ENCODE peak calls at places on chromosomes 5 and 9, in four cellular contexts. Z is uterus, I is PC-3, G is tibial nerve. H is an unnamed sample.

GRCh38 chr5:151496041-151496484 is 48.7 kb downstream of the SLC36A1 start:
- DNase-seq in G (no peak), I (no peak), Z (no peak), H (no peak)

GRCh38 chr9:116939161-116939560 is 252.1 kb downstream of the TRIM32 start:
- DNase-seq in Z (no peak), G (no peak), I (no peak), H (no peak)

GRCh38 chr5:154140381-154140780 is 50.2 kb upstream of the GALNT10 start:
- DNase-seq in I (no peak), Z (no peak), G (no peak), H (no peak)

GRCh38 chr5:98031926-98032325 is 741.5 kb upstream of the RGMB start:
- DNase-seq in G (no peak), Z (no peak), I (peak; percentile 68), H (no peak)

GRCh38 chr9:93821307-93821703 is 133.8 kb downstream of the BARX1 start:
- DNase-seq in G (no peak), Z (no peak), I (no peak), H (no peak)

GRCh38 chr9:91896513-91897121 is 53.4 kb downstream of the ROR2 start:
- DNase-seq in I (no peak), G (no peak), Z (peak; percentile 77), H (no peak)

GRCh38 chr9:107149756-107150155 is 133.3 kb upstream of the RAD23B start:
- DNase-seq in Z (no peak), I (no peak), G (no peak), H (no peak)

GRCh38 chr5:136062563-136063274 is 33.9 kb downstream of the TGFBI start:
- DNase-seq in G (no peak), Z (no peak), I (peak; percentile 74), H (peak; percentile 59)

GRCh38 chr5:171388816-171389168 is 1.1 kb downstream of the NPM1 start:
- DNase-seq in G (no peak), Z (no peak), I (no peak), H (no peak)

DNA sequence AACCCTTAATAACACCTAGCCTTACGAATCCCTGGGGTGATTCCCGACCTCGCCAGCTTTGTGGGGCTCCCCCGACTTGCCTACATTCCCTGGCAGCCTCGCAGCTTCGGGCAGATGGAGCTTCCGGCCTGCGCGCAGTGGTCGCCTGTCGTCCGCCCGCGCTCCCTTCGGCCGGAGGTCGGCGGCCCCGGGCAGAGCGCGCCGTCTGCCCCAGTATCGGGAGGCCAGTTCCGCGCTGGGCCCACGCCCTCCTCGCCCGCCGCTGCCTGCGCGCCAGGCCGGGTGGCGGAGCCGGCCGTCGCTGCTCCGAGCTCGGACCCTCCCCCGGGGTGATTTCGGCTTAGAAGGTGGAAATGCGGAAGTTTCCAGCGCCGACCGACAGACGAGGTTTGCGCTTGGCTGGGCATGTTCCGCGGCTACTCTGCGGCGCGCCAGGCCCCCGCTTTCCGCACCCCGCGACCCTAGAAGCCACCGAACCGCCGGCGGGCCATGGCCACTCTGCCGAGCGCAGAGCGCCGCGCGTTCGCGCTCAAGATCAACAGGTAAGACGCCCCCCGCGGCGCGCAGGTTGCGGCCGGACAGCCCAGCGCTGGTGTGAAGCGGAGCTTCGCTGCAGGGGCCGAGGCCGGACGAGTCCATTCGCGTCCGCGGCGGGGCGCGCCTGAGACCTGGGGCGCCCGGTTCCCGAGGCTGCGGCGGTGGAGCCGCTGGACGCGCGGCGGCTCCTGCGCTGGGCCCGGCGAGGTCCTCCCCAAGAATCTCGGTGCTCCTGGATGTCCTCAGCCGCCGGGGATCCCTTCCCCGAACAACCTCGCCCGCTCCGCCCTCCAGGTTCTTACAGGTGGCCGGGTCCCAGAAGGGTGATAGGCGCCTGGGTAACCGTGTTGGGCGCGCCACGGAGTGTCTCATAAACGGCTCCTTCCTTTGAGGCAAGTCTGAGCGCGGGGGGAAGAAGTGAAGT is at the start of gene DOCK8:
- DNase-seq in Z (peak; percentile 22), G (peak; percentile 16), I (peak; percentile 63), H (peak; percentile 7)
- H3K27ac ChIP-seq in Z (peak within 1 kb of the TSS; percentile 68), G (peak within 1 kb of the TSS; percentile 76), I (no peak within 1 kb of the TSS), H (no peak within 1 kb of the TSS)

DNA sequence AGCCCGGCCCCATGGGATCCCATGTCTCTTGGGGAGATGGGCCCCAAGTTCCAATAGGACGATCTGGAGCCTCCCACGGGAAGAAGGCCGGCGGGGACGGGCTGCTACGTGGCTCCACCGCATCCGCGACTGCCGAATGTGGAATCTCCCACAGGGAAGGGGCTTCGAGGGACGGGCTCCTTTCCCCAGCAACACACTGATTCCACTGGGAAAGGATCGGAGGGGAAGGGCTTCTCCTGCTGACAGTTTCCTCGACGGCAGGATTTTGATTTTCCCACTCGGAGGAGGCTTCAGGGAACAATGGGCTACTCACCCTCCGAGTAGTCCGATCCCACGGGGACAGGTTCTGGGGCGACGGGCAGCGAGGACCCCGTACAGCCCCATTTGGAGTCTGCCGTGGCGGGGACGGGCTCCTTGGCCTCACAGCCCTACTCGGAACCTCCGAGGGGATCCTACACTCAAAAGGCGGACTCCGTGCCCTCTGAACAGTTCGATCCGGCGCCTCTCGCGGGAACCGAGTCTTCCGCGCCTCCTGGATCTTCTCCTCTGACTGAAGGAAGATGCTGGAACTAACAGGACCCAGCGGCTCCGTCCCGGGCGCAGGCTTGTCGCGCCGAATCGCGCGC is 1.3 kb downstream of the PROB1 start:
- DNase-seq in I (no peak), G (no peak), Z (no peak), H (no peak)
- H3K27ac ChIP-seq in I (peak overlapping the region; percentile 98), G (no peak overlapping the region), Z (no peak overlapping the region), H (no peak overlapping the region)

GRCh38 chr5:128684951-128685350 is 146.9 kb upstream of the FBN2 start:
- DNase-seq in G (no peak), I (no peak), Z (no peak), H (no peak)

GRCh38 chr5:128681764-128682664 is 144.0 kb upstream of the FBN2 start:
- DNase-seq in I (peak; percentile 86), Z (no peak), G (no peak), H (peak; percentile 37)

GRCh38 chr5:128687930-128688329 is 149.9 kb upstream of the FBN2 start:
- DNase-seq in I (no peak), G (no peak), Z (no peak), H (no peak)

GRCh38 chr5:128681096-128681495 is 143.1 kb upstream of the FBN2 start:
- DNase-seq in G (no peak), Z (no peak), I (no peak), H (no peak)

GRCh38 chr5:128682669-128683068 is 144.6 kb upstream of the FBN2 start:
- DNase-seq in G (no peak), Z (no peak), I (no peak), H (no peak)
- H3K27ac ChIP-seq in G (no peak overlapping the region), Z (no peak overlapping the region), I (no peak overlapping the region), H (no peak overlapping the region)

DNA sequence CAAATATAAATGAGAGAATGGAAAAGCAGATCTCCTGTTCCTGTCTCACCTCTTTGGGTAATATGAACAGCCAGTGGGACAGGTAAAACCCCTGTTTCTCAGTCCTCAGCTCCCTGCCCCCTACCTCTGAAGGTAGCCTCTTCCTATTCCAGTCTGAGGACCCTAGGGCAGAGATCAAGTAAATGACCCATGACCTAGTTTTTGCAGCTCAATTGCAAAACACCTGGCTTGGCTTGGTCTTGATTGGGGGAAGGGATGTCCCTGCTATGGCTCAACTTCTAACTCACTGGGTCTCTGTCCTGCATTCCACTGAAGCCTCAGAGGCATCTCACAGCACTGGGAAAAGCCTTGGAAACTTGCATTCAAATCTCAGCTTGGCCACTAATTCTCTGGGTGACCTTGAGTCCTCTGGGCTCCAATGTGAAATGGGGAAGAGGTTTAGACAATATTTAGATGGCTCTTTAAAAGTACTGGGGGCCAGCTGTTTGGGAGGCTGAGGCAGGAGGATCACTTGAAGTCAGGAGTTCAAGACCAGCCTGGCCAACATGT is 1.6 kb upstream of the GALT start:
- DNase-seq in G (no peak), Z (no peak), I (no peak), H (no peak)
- H3K27ac ChIP-seq in G (no peak overlapping the region), Z (no peak overlapping the region), I (no peak overlapping the region), H (peak overlapping the region; percentile 3)

H was measured in RWPE1.